ENCODE peak calls at places on chromosomes 6 and 20, in nine cellular contexts. S is cardiac muscle cell, D is heart right ventricle, V is endodermal cell, U is left lung, A is transverse colon, H is upper lobe of right lung, E is RWPE1, L is adrenal gland. N is an unnamed sample.
A peak's percentile ranks its signal among the peaks of the same experiment; 100 is the strongest.

GRCh38 chr6:170026272-170027110 is 264.4 kb downstream of the DLL1 start:
- DNase-seq in S (no peak), D (no peak), V (peak; percentile 59), U (peak; percentile 92), A (peak; percentile 59), H (peak; percentile 88), E (peak; percentile 87), L (no peak), N (no peak)

GRCh38 chr6:161418458-161418945 is 144.6 kb upstream of the AGPAT4 start:
- DNase-seq in S (peak; percentile 81), D (peak; percentile 78), V (peak; percentile 66), U (no peak), A (peak; percentile 12), H (no peak), E (peak; percentile 39), L (peak; percentile 76), N (no peak)

GRCh38 chr6:167979436-167980090 is 17.9 kb upstream of the KIF25 start:
- DNase-seq in S (no peak), D (no peak), V (no peak), U (no peak), A (no peak), H (no peak), E (no peak), L (no peak), N (no peak)

GRCh38 chr6:56849876-56850275 is 105.0 kb upstream of the BEND6 start:
- DNase-seq in S (no peak), D (no peak), V (peak; percentile 77), U (no peak), A (no peak), H (no peak), E (no peak), L (peak; percentile 53), N (no peak)

GRCh38 chr6:108168980-108169800 is 3.4 kb downstream of the NR2E1 start:
- DNase-seq in S (no peak), D (no peak), V (peak; percentile 78), U (peak; percentile 80), A (no peak), H (no peak), E (no peak), L (no peak), N (no peak)

GRCh38 chr20:62069741-62070216 is 4.1 kb upstream of the TAF4 start:
- DNase-seq in S (no peak), D (no peak), V (no peak), U (no peak), A (peak; percentile 73), H (no peak), E (peak; percentile 32), L (peak; percentile 83), N (no peak)

GRCh38 chr6:169251371-169251802 is 2.3 kb downstream of the THBS2 start:
- DNase-seq in S (no peak), D (no peak), V (peak; percentile 59), U (no peak), A (no peak), H (no peak), E (no peak), L (no peak), N (no peak)

GRCh38 chr6:33694401-33694931 is 17.0 kb downstream of the UQCC2 start:
- DNase-seq in S (peak; percentile 30), D (no peak), V (no peak), U (no peak), A (no peak), H (no peak), E (peak; percentile 75), L (no peak), N (peak; percentile 66)

GRCh38 chr20:45340951-45341350 is 7.3 kb downstream of the SDC4 start:
- DNase-seq in S (peak; percentile 48), D (no peak), V (peak; percentile 82), U (no peak), A (no peak), H (peak; percentile 10), E (peak; percentile 50), L (no peak), N (no peak)

GRCh38 chr6:156791261-156791850 is 14.2 kb downstream of the ARID1B start:
- DNase-seq in S (peak; percentile 95), D (no peak), V (peak; percentile 20), U (no peak), A (no peak), H (no peak), E (peak; percentile 55), L (peak; percentile 64), N (peak; percentile 32)

GRCh38 chr6:41098366-41098765 is 25.6 kb downstream of the NFYA start:
- DNase-seq in S (no peak), D (no peak), V (no peak), U (no peak), A (no peak), H (no peak), E (no peak), L (no peak), N (no peak)

GRCh38 chr6:20173833-20174796 is 38.2 kb downstream of the MBOAT1 start:
- DNase-seq in S (no peak), D (no peak), V (no peak), U (no peak), A (no peak), H (no peak), E (no peak), L (no peak), N (no peak)

GRCh38 chr6:36360241-36361054 is 23.8 kb upstream of the BNIP5 start:
- DNase-seq in S (peak; percentile 93), D (peak; percentile 80), V (peak; percentile 93), U (peak; percentile 88), A (peak; percentile 80), H (peak; percentile 81), E (peak; percentile 79), L (peak; percentile 87), N (peak; percentile 54)

GRCh38 chr6:1972961-1973360 is 272.4 kb downstream of the GMDS start:
- DNase-seq in S (no peak), D (no peak), V (no peak), U (no peak), A (no peak), H (no peak), E (no peak), L (no peak), N (no peak)

GRCh38 chr6:78948785-78949184 is 81.4 kb downstream of the IRAK1BP1 start:
- DNase-seq in S (no peak), D (no peak), V (no peak), U (no peak), A (no peak), H (no peak), E (no peak), L (no peak), N (no peak)

GRCh38 chr6:11845664-11846577 is 67.3 kb upstream of the ADTRP start:
- DNase-seq in S (no peak), D (no peak), V (no peak), U (no peak), A (no peak), H (no peak), E (peak; percentile 29), L (peak; percentile 32), N (no peak)

GRCh38 chr6:158043008-158043407 is 61.3 kb downstream of the SYNJ2 start:
- DNase-seq in S (no peak), D (no peak), V (no peak), U (no peak), A (no peak), H (peak; percentile 54), E (no peak), L (no peak), N (no peak)

GRCh38 chr6:158043586-158044524 is 62.2 kb downstream of the SYNJ2 start:
- DNase-seq in S (peak; percentile 10), D (peak; percentile 70), V (no peak), U (no peak), A (peak; percentile 64), H (peak; percentile 37), E (no peak), L (peak; percentile 86), N (no peak)

GRCh38 chr6:158042245-158042798 is 60.7 kb downstream of the SYNJ2 start:
- DNase-seq in S (peak; percentile 5), D (no peak), V (no peak), U (no peak), A (no peak), H (peak; percentile 51), E (peak; percentile 58), L (peak; percentile 91), N (no peak)

GRCh38 chr6:158046201-158047119 is 64.8 kb downstream of the SYNJ2 start:
- DNase-seq in S (no peak), D (no peak), V (no peak), U (no peak), A (no peak), H (peak; percentile 39), E (no peak), L (no peak), N (no peak)

GRCh38 chr6:158044525-158044888 is 62.8 kb downstream of the SYNJ2 start:
- DNase-seq in S (no peak), D (no peak), V (no peak), U (no peak), A (no peak), H (no peak), E (no peak), L (no peak), N (no peak)
- TF ChIP-seq CTCF in S (no peak), D (no peak), V (no peak), U (no peak), A (no peak), H (no peak), E (no peak), L (no peak), N (no peak)

DNA sequence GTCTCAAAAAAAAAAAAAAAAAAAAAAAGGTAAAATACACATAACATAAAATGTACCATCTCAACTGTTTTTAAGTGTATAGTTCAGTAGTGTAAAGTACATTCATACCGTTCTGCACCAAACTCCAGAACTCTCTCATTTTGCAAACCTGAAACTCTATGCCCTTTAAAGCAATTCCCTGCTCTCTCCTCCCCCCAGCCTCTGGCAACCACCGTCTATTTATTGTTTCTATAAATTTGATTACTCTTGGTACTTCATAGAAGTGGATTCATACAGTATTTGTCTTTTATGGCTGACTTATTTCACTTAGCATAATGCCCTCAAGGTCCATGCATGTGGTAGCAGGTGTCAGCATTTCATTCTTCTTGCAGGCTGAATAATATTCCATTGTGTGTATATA is 12.9 kb downstream of the RIPOR2 start:
- DNase-seq in S (no peak), D (no peak), V (no peak), U (no peak), A (no peak), H (no peak), E (no peak), L (no peak), N (no peak)
- H3K27ac ChIP-seq in S (no peak overlapping the region), D (no peak overlapping the region), V (no peak overlapping the region), U (no peak overlapping the region), A (no peak overlapping the region), H (no peak overlapping the region), E (no peak overlapping the region), L (no peak overlapping the region), N (peak overlapping the region; percentile 73)

GRCh38 chr20:10577648-10578047 is 96.2 kb downstream of the JAG1 start:
- DNase-seq in S (no peak), D (no peak), V (no peak), U (no peak), A (no peak), H (no peak), E (no peak), L (no peak), N (no peak)
- TF ChIP-seq CTCF in S (no peak), D (no peak), V (no peak), U (no peak), A (no peak), H (no peak), E (no peak), L (no peak), N (no peak)

DNA sequence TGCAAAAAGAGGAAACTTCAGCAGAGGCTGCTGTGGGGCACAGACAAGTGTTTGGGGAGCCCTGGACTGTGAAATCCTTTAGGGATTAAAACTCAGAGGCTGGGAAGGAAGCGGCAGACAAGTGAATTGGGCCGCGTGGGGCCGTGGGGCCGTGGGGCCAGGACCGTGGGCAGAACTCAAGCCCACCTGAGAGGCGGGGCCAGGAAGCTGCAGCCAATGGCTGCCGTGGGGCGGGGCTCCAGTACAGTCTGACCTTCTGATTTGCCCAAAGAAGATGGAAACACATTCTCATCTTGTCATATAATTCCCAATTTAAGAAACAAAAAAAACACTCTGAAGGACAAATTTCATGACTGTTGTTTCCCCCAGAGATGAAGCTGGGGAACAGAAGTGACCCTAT is 55.4 kb downstream of the ANKRD60 start:
- DNase-seq in S (no peak), D (no peak), V (no peak), U (peak; percentile 53), A (no peak), H (no peak), E (no peak), L (no peak), N (no peak)
- H3K27ac ChIP-seq in S (no peak overlapping the region), D (no peak overlapping the region), V (no peak overlapping the region), U (no peak overlapping the region), A (no peak overlapping the region), H (no peak overlapping the region), E (no peak overlapping the region), L (no peak overlapping the region), N (no peak overlapping the region)

N was measured in CD4-positive, alpha-beta T cell.